ENCODE peak calls at places on chromosomes 13 and 19, in eight cellular contexts. L is IMR-90; Z is H7; X is GM12865; R is dermis microvascular lymphatic vessel endothelial cell; H is activated CD4-positive, alpha-beta T cell treated with anti-CD3 and anti-CD28 coated beads for 48 hours; A is EL; J is cardiac fibroblast. E is an unnamed sample.
A peak's percentile ranks its signal among the peaks of the same experiment; 100 is the strongest.

GRCh38 chr19:10812196-10812595 is 23.8 kb downstream of the TMED1 start:
- DNase-seq in X (no peak), R (no peak), Z (no peak), H (no peak), L (no peak), A (no peak), J (no peak), E (no peak)

GRCh38 chr19:8702350-8702749 is 3.8 kb upstream of the ACTL9 start:
- DNase-seq in A (no peak), X (no peak), Z (no peak), J (no peak), L (no peak), R (no peak), H (peak; percentile 41), E (peak; percentile 71)

GRCh38 chr13:80572308-80572676 is 231.4 kb upstream of the SPRY2 start:
- DNase-seq in R (no peak), L (no peak), X (no peak), H (no peak), A (no peak), J (no peak), Z (no peak), E (no peak)

GRCh38 chr13:72565893-72566292 is 161.5 kb downstream of the MZT1 start:
- DNase-seq in J (peak; percentile 33), H (no peak), L (peak; percentile 15), A (peak; percentile 22), Z (peak; percentile 5), R (no peak), X (peak; percentile 21), E (no peak)

GRCh38 chr13:34048652-34049051 is 230.7 kb downstream of the RFC3 start:
- DNase-seq in J (no peak), R (no peak), L (no peak), A (no peak), X (no peak), H (no peak), Z (no peak), E (no peak)

GRCh38 chr19:35592226-35592625 is 6.3 kb downstream of the PMIS2 start:
- DNase-seq in X (peak; percentile 76), A (peak; percentile 29), H (peak; percentile 36), Z (peak; percentile 81), J (peak; percentile 70), L (peak; percentile 37), R (peak; percentile 47), E (peak; percentile 9)

GRCh38 chr13:96090240-96091101 is 564 bp downstream of the HS6ST3 start:
- DNase-seq in A (peak; percentile 13), L (no peak), J (peak; percentile 12), Z (peak; percentile 82), X (peak; percentile 25), H (peak; percentile 3), R (no peak), E (no peak)

GRCh38 chr13:28049215-28049614 is 51.2 kb downstream of the FLT3 start:
- DNase-seq in J (no peak), R (no peak), H (no peak), X (peak; percentile 66), A (no peak), L (no peak), Z (no peak), E (no peak)

GRCh38 chr13:113476811-113477210 is 13.7 kb downstream of the DCUN1D2 start:
- DNase-seq in Z (no peak), L (no peak), A (no peak), R (no peak), X (no peak), J (no peak), H (no peak), E (no peak)

GRCh38 chr13:44812818-44813217 is 176.5 kb downstream of the NUFIP1 start:
- DNase-seq in X (no peak), H (no peak), R (no peak), A (no peak), J (peak; percentile 68), Z (no peak), L (no peak), E (no peak)

GRCh38 chr13:46086985-46087384 is 17.8 kb downstream of the CPB2 start:
- DNase-seq in J (no peak), L (no peak), H (no peak), Z (no peak), A (no peak), X (no peak), R (no peak), E (no peak)

GRCh38 chr13:53138369-53139036 is 109.9 kb downstream of the OLFM4 start:
- DNase-seq in L (peak; percentile 35), J (peak; percentile 3), X (no peak), Z (no peak), H (no peak), A (peak; percentile 63), R (no peak), E (no peak)

GRCh38 chr13:109790951-109791605 is 4.7 kb upstream of the IRS2 start:
- DNase-seq in H (no peak), X (no peak), R (peak; percentile 33), L (peak; percentile 41), Z (peak; percentile 64), A (peak; percentile 21), J (peak; percentile 58), E (peak; percentile 56)

GRCh38 chr19:42111384-42111783 is 20.9 kb downstream of the POU2F2 start:
- DNase-seq in R (no peak), X (no peak), A (peak; percentile 87), J (peak; percentile 51), L (peak; percentile 75), H (no peak), Z (no peak), E (no peak)

GRCh38 chr13:21106089-21106488 is 44.7 kb upstream of the LATS2 start:
- DNase-seq in X (no peak), A (peak; percentile 74), R (no peak), L (peak; percentile 74), J (peak; percentile 23), Z (no peak), H (no peak), E (no peak)

GRCh38 chr13:33480561-33480960 is 195.0 kb upstream of the STARD13 start:
- DNase-seq in A (peak; percentile 20), X (no peak), J (no peak), R (no peak), Z (no peak), L (peak; percentile 52), H (no peak), E (no peak)

GRCh38 chr13:38952827-38953226 is 37.8 kb downstream of the STOML3 start:
- DNase-seq in X (no peak), J (no peak), A (no peak), L (no peak), R (peak; percentile 15), Z (no peak), H (no peak), E (no peak)

GRCh38 chr19:41324231-41324702 is 14.3 kb downstream of the CCDC97 start:
- DNase-seq in L (no peak), X (no peak), J (no peak), R (no peak), H (no peak), A (no peak), Z (peak; percentile 58), E (no peak)

GRCh38 chr19:35381926-35382325 is 11.1 kb downstream of the GPR42 start:
- DNase-seq in X (no peak), H (no peak), J (no peak), R (no peak), A (no peak), L (no peak), Z (no peak), E (no peak)

GRCh38 chr19:1076951-1077350 is 10.0 kb downstream of the ARHGAP45 start:
- DNase-seq in R (no peak), J (no peak), Z (no peak), A (no peak), X (peak; percentile 97), H (peak; percentile 94), L (no peak), E (peak; percentile 58)

GRCh38 chr13:74251778-74252519 is 117.7 kb upstream of the KLF12 start:
- DNase-seq in R (no peak), J (peak; percentile 30), A (peak; percentile 25), X (no peak), H (no peak), Z (no peak), L (no peak), E (no peak)

GRCh38 chr19:54792814-54793213 is 10.6 kb upstream of the KIR2DL4 start:
- DNase-seq in Z (no peak), X (peak; percentile 40), A (no peak), J (no peak), H (no peak), R (no peak), L (no peak), E (no peak)

GRCh38 chr19:33785795-33786194 is 10.9 kb upstream of the KCTD15 start:
- DNase-seq in A (peak; percentile 54), J (peak; percentile 12), Z (no peak), R (no peak), H (no peak), L (peak; percentile 70), X (no peak), E (no peak)

GRCh38 chr19:39499082-39499642 is 415 bp downstream of the DLL3 start:
- DNase-seq in R (no peak), J (no peak), H (peak; percentile 42), X (peak; percentile 24), L (no peak), Z (peak; percentile 84), A (no peak), E (no peak)

GRCh38 chr13:45179428-45179827 is 21.4 kb downstream of the KCTD4 start:
- DNase-seq in R (no peak), Z (no peak), A (peak; percentile 38), L (peak; percentile 63), H (no peak), J (no peak), X (no peak), E (no peak)

GRCh38 chr19:16899566-16900075 is 10.8 kb downstream of the F2RL3 start:
- DNase-seq in H (peak; percentile 58), L (no peak), Z (peak; percentile 88), X (peak; percentile 79), J (peak; percentile 43), A (peak; percentile 27), R (no peak), E (peak; percentile 23)

GRCh38 chr13:25654332-25654731 is 282.6 kb downstream of the ATP8A2 start:
- DNase-seq in R (no peak), X (no peak), J (no peak), L (no peak), H (no peak), A (peak; percentile 1), Z (no peak), E (no peak)